ENCODE peak calls at places on chromosome 22, in four cellular contexts. One of them, this sample, is unnamed.

GRCh38 chr22:28181332-28181731 is 262.3 kb upstream of the PITPNB start:
- DNase-seq in fibroblast of lung: peak; percentile 74
- DNase-seq in GM23338: no peak
- DNase-seq in testis: no peak
- DNase-seq in this sample: no peak

GRCh38 chr22:27863001-27863400 is 56.1 kb downstream of the PITPNB start:
- DNase-seq in fibroblast of lung: no peak
- DNase-seq in GM23338: no peak
- DNase-seq in testis: no peak
- DNase-seq in this sample: no peak

GRCh38 chr22:27999876-28000275 is 80.8 kb upstream of the PITPNB start:
- DNase-seq in fibroblast of lung: no peak
- DNase-seq in GM23338: no peak
- DNase-seq in testis: no peak
- DNase-seq in this sample: no peak

GRCh38 chr22:38172016-38172431 is 9.6 kb downstream of the PLA2G6 start:
- DNase-seq in fibroblast of lung: peak; percentile 75
- DNase-seq in GM23338: no peak
- DNase-seq in testis: no peak
- DNase-seq in this sample: no peak

GRCh38 chr22:28440517-28441366 is 238.9 kb downstream of the TTC28 start:
- DNase-seq in fibroblast of lung: peak; percentile 81
- DNase-seq in GM23338: no peak
- DNase-seq in testis: no peak
- DNase-seq in this sample: no peak

GRCh38 chr22:37961062-37961461 is 7.6 kb downstream of the POLR2F start:
- DNase-seq in fibroblast of lung: no peak
- DNase-seq in GM23338: no peak
- DNase-seq in testis: no peak
- DNase-seq in this sample: no peak

GRCh38 chr22:25021976-25022711 is 69.6 kb downstream of the KIAA1671 start:
- DNase-seq in fibroblast of lung: peak; percentile 24
- DNase-seq in GM23338: no peak
- DNase-seq in testis: no peak
- DNase-seq in this sample: no peak

GRCh38 chr22:30048711-30049110 is 31.6 kb upstream of the HORMAD2 start:
- DNase-seq in fibroblast of lung: no peak
- DNase-seq in GM23338: no peak
- DNase-seq in testis: no peak
- DNase-seq in this sample: no peak

GRCh38 chr22:35384567-35384966 is 3.7 kb downstream of the HMOX1 start:
- DNase-seq in fibroblast of lung: no peak
- DNase-seq in GM23338: no peak
- DNase-seq in testis: no peak
- DNase-seq in this sample: no peak

GRCh38 chr22:35140879-35141745 is 75.2 kb downstream of the ISX start:
- DNase-seq in fibroblast of lung: no peak
- DNase-seq in GM23338: peak; percentile 90
- DNase-seq in testis: peak; percentile 46
- DNase-seq in this sample: peak; percentile 86

GRCh38 chr22:17969732-17970131 is 54.6 kb downstream of the MICAL3 start:
- DNase-seq in fibroblast of lung: peak; percentile 97
- DNase-seq in GM23338: no peak
- DNase-seq in testis: no peak
- DNase-seq in this sample: no peak

GRCh38 chr22:17706451-17706900 is 67.8 kb downstream of the BID start:
- DNase-seq in fibroblast of lung: peak; percentile 94
- DNase-seq in GM23338: peak; percentile 46
- DNase-seq in testis: peak; percentile 52
- DNase-seq in this sample: peak; percentile 61

GRCh38 chr22:45006101-45006872 is 3.5 kb downstream of the PHF21B start:
- DNase-seq in fibroblast of lung: no peak
- DNase-seq in GM23338: peak; percentile 28
- DNase-seq in testis: peak; percentile 63
- DNase-seq in this sample: no peak

GRCh38 chr22:20829735-20830134 is 28.9 kb downstream of the PI4KA start:
- DNase-seq in fibroblast of lung: no peak
- DNase-seq in GM23338: no peak
- DNase-seq in testis: no peak
- DNase-seq in this sample: no peak

GRCh38 chr22:44380716-44381500 is 68.2 kb upstream of the SHISAL1 start:
- DNase-seq in fibroblast of lung: no peak
- DNase-seq in GM23338: no peak
- DNase-seq in testis: no peak
- DNase-seq in this sample: peak; percentile 36

GRCh38 chr22:17952273-17952801 is 72.0 kb downstream of the MICAL3 start:
- DNase-seq in fibroblast of lung: no peak
- DNase-seq in GM23338: no peak
- DNase-seq in testis: no peak
- DNase-seq in this sample: no peak

GRCh38 chr22:26624788-26625187 is 3.0 kb downstream of the CRYBA4 start:
- DNase-seq in fibroblast of lung: no peak
- DNase-seq in GM23338: no peak
- DNase-seq in testis: no peak
- DNase-seq in this sample: no peak

GRCh38 chr22:16967453-16968217 is 40.4 kb downstream of the GAB4 start:
- DNase-seq in fibroblast of lung: no peak
- DNase-seq in GM23338: no peak
- DNase-seq in testis: no peak
- DNase-seq in this sample: no peak

GRCh38 chr22:32546480-32546879 is 71.9 kb downstream of the FBXO7 start:
- DNase-seq in fibroblast of lung: no peak
- DNase-seq in GM23338: no peak
- DNase-seq in testis: no peak
- DNase-seq in this sample: no peak

GRCh38 chr22:17057959-17058814 is 26.6 kb upstream of the IL17RA start:
- DNase-seq in fibroblast of lung: peak; percentile 60
- DNase-seq in GM23338: peak; percentile 81
- DNase-seq in testis: peak; percentile 80
- DNase-seq in this sample: peak; percentile 90

GRCh38 chr22:21074092-21074715 is 28.5 kb downstream of the LRRC74B start:
- DNase-seq in fibroblast of lung: peak; percentile 83
- DNase-seq in GM23338: no peak
- DNase-seq in testis: no peak
- DNase-seq in this sample: no peak

GRCh38 chr22:25232301-25232700 is 12.9 kb downstream of the CRYBB2 start:
- DNase-seq in fibroblast of lung: peak; percentile 38
- DNase-seq in GM23338: no peak
- DNase-seq in testis: no peak
- DNase-seq in this sample: no peak

GRCh38 chr22:26550498-26551033 is 38.3 kb upstream of the TFIP11 start:
- DNase-seq in fibroblast of lung: peak; percentile 99
- DNase-seq in GM23338: peak; percentile 36
- DNase-seq in testis: peak; percentile 73
- DNase-seq in this sample: peak; percentile 65

GRCh38 chr22:32423664-32424063 is 11.6 kb upstream of the RTCB start:
- DNase-seq in fibroblast of lung: no peak
- DNase-seq in GM23338: no peak
- DNase-seq in testis: no peak
- DNase-seq in this sample: no peak

GRCh38 chr22:48711669-48712068 is 1116.0 kb downstream of the BRD1 start:
- DNase-seq in fibroblast of lung: no peak
- DNase-seq in GM23338: no peak
- DNase-seq in testis: no peak
- DNase-seq in this sample: no peak

GRCh38 chr22:49022816-49023160 is 804.9 kb downstream of the BRD1 start:
- DNase-seq in fibroblast of lung: no peak
- DNase-seq in GM23338: no peak
- DNase-seq in testis: no peak
- DNase-seq in this sample: no peak

GRCh38 chr22:38312261-38312800 is 4.9 kb downstream of the CSNK1E start:
- DNase-seq in fibroblast of lung: no peak
- DNase-seq in GM23338: no peak
- DNase-seq in testis: no peak
- DNase-seq in this sample: no peak

GRCh38 chr22:41844513-41844912 is 11.6 kb downstream of the SREBF2 start:
- DNase-seq in fibroblast of lung: no peak
- DNase-seq in GM23338: no peak
- DNase-seq in testis: no peak
- DNase-seq in this sample: no peak

GRCh38 chr22:21829523-21829922 is 37.9 kb downstream of the MAPK1 start:
- DNase-seq in fibroblast of lung: peak; percentile 34
- DNase-seq in GM23338: no peak
- DNase-seq in testis: no peak
- DNase-seq in this sample: no peak

GRCh38 chr22:20526628-20527355 is 19.4 kb downstream of the MED15 start:
- DNase-seq in fibroblast of lung: peak; percentile 86
- DNase-seq in GM23338: no peak
- DNase-seq in testis: no peak
- DNase-seq in this sample: no peak

GRCh38 chr22:28477556-28477955 is 202.1 kb downstream of the TTC28 start:
- DNase-seq in fibroblast of lung: no peak
- DNase-seq in GM23338: no peak
- DNase-seq in testis: no peak
- DNase-seq in this sample: no peak

GRCh38 chr22:49212002-49212401 is 615.7 kb downstream of the BRD1 start:
- DNase-seq in fibroblast of lung: no peak
- DNase-seq in GM23338: no peak
- DNase-seq in testis: no peak
- DNase-seq in this sample: peak; percentile 4

GRCh38 chr22:32533265-32534068 is 58.9 kb downstream of the FBXO7 start:
- DNase-seq in fibroblast of lung: peak; percentile 72
- DNase-seq in GM23338: no peak
- DNase-seq in testis: no peak
- DNase-seq in this sample: no peak

GRCh38 chr22:28435271-28435825 is 244.3 kb downstream of the TTC28 start:
- DNase-seq in fibroblast of lung: no peak
- DNase-seq in GM23338: peak; percentile 18
- DNase-seq in testis: no peak
- DNase-seq in this sample: no peak

GRCh38 chr22:44260216-44261035 is 52.3 kb downstream of the SHISAL1 start:
- DNase-seq in fibroblast of lung: no peak
- DNase-seq in GM23338: no peak
- DNase-seq in testis: no peak
- DNase-seq in this sample: peak; percentile 37

GRCh38 chr22:10727393-10727792 is 4800.6 kb upstream of the OR11H1 start:
- DNase-seq in fibroblast of lung: no peak
- DNase-seq in GM23338: no peak
- DNase-seq in testis: no peak
- DNase-seq in this sample: no peak

GRCh38 chr22:41401781-41402648 is 20.3 kb downstream of the TEF start:
- DNase-seq in fibroblast of lung: peak; percentile 35
- DNase-seq in GM23338: no peak
- DNase-seq in testis: peak; percentile 91
- DNase-seq in this sample: no peak

DNA sequence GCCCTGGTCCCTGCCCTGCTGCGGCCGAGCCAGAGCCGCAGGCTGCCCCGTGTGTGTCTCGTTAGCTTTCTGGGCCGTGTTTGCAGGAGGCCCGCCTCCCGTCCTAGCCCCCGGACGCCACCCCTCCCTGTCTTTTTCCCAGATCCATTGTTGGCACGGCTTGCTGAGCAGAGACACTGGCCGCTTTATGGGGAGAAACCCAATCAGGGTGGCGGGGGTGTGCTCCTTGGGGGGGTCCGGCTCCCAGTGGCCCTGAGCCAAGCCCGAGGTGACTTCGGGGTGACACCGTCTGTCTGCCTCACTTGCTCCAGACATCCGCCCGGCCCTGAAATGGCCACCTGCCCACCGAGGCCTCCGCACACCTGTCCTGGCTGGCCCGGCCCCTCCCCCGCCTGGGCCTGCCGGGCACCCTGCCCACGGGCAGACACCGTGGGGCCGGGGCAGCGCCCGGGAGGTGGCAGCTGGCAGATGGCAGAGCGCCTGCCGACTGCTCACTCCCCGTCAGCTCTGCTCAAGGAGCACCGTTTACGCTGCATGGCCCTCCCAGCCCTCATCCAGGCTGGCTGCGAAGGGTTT is 43.1 kb upstream of the PPARA start:
- DNase-seq in fibroblast of lung: no peak
- DNase-seq in GM23338: no peak
- DNase-seq in testis: peak; percentile 84
- DNase-seq in this sample: no peak
- H3K27ac ChIP-seq in fibroblast of lung: peak overlapping the region; percentile 51
- H3K27ac ChIP-seq in GM23338: no peak overlapping the region
- H3K27ac ChIP-seq in testis: peak overlapping the region; percentile 95
- H3K27ac ChIP-seq in this sample: no peak overlapping the region

DNA sequence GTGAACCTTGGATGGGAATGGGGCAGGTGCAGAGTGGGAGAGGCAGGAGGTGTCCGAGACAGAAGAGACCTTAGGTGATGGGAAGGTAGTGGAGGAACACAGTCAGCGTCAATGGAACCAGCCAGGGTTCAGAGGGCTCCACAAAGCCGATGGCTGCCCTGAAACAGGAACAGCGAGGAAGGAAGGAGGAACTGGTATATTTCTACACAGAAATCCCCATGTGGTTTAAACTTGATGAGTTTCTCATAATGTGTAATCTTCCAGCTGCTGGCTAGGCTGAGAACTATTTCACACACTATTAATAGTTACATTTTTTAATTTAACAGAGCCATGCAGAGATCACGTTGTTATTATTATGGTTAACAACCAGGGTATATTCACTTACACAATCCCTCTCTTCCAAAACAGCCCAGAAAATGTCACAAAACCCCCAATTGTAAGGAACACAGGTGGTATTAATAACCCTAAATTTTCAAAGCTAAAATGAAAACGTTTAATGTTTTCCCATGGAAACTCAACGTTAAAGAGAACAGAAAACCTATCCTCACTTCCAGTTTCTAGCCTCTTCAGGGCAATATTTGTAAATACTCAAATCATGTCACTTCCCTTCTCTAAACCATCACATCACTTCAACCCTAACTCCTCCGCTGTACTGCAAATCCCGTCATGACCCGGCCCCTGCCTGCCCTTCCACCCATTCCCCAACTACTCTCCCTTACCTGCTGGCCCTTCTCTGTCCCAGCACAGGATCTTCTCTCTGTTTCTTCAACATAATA is 74.5 kb upstream of the ARFGAP3 start:
- DNase-seq in fibroblast of lung: no peak
- DNase-seq in GM23338: no peak
- DNase-seq in testis: no peak
- DNase-seq in this sample: no peak
- H3K4me1 ChIP-seq in fibroblast of lung: peaks cover 34% of the 10 kb centered on the region
- H3K4me1 ChIP-seq in GM23338: no peaks in the 10 kb centered on the region
- H3K4me1 ChIP-seq in testis: peaks cover 57% of the 10 kb centered on the region
- H3K4me1 ChIP-seq in this sample: no peaks in the 10 kb centered on the region

DNA sequence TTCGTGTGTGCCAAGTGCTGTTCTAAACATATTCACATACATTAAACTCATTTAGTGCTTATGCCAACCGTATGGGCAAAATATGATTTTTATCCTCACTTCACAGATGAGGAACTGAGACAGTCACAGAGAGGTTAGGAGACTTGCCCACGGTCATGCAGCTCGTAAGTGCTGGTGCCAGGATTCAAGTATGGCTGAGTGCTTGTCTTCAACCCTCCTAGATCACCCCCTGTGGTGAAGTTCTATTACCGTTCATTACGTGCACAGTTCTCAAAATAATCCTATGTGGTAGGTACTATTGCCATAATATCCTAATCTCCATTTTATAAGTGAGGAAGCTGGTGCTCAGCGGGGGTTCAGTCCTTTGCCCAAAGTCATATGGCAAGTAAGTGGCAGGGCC is 1.5 kb downstream of the MIEF1 start:
- DNase-seq in fibroblast of lung: no peak
- DNase-seq in GM23338: no peak
- DNase-seq in testis: no peak
- DNase-seq in this sample: no peak
- H3K4me3 ChIP-seq in fibroblast of lung: peak overlapping the region; percentile 84
- H3K4me3 ChIP-seq in GM23338: peak overlapping the region; percentile 99
- H3K4me3 ChIP-seq in testis: peak overlapping the region; percentile 95
- H3K4me3 ChIP-seq in this sample: peak overlapping the region; percentile 96

GRCh38 chr22:36453266-36453607 is 28.2 kb downstream of the TXN2 start:
- DNase-seq in fibroblast of lung: no peak
- DNase-seq in GM23338: no peak
- DNase-seq in testis: no peak
- DNase-seq in this sample: no peak
- H3K27ac ChIP-seq in fibroblast of lung: no peak overlapping the region
- H3K27ac ChIP-seq in GM23338: no peak overlapping the region
- H3K27ac ChIP-seq in testis: peak overlapping the region; percentile 72
- H3K27ac ChIP-seq in this sample: no peak overlapping the region